ENCODE peak calls at places on chromosomes 4 and X, in five cellular contexts. P, W, B, Z and F are unnamed samples.
A peak's percentile ranks its signal among the peaks of the same experiment; 100 is the strongest.

GRCh38 chrX:30735839-30736238 is 82.6 kb downstream of the GK start:
- DNase-seq in P (no peak), W (peak; percentile 66), B (peak; percentile 65), Z (no peak), F (peak; percentile 70)

GRCh38 chrX:69214463-69214862 is 49.2 kb upstream of the PJA1 start:
- DNase-seq in P (no peak), W (no peak), B (no peak), Z (no peak), F (no peak)

GRCh38 chr4:32847466-32847865 is 2127.3 kb downstream of the PCDH7 start:
- DNase-seq in P (no peak), W (peak; percentile 30), B (peak; percentile 56), Z (no peak), F (no peak)

GRCh38 chr4:156322592-156322991 is 368.9 kb upstream of the CTSO start:
- DNase-seq in P (no peak), W (no peak), B (peak; percentile 34), Z (no peak), F (no peak)

GRCh38 chr4:168519576-168519975 is 22.7 kb downstream of the PALLD start:
- DNase-seq in P (no peak), W (no peak), B (no peak), Z (no peak), F (no peak)

GRCh38 chr4:13539721-13540445 is 4.4 kb downstream of the NKX3-2 start:
- DNase-seq in P (no peak), W (no peak), B (no peak), Z (no peak), F (no peak)

GRCh38 chrX:30649859-30650258 is 3.4 kb upstream of the GK start:
- DNase-seq in P (no peak), W (no peak), B (no peak), Z (no peak), F (peak; percentile 3)

GRCh38 chrX:136528645-136529315 is 3.2 kb upstream of the VGLL1 start:
- DNase-seq in P (no peak), W (peak; percentile 12), B (no peak), Z (no peak), F (no peak)

GRCh38 chrX:5399403-5399802 is 829.3 kb downstream of the NLGN4X start:
- DNase-seq in P (no peak), W (peak; percentile 6), B (no peak), Z (no peak), F (no peak)

GRCh38 chr4:73841243-73841925 is 4.9 kb downstream of the CXCL6 start:
- DNase-seq in P (no peak), W (no peak), B (no peak), Z (no peak), F (no peak)

GRCh38 chr4:144954224-144954623 is 143.8 kb downstream of the ANAPC10 start:
- DNase-seq in P (no peak), W (peak; percentile 41), B (no peak), Z (no peak), F (no peak)

GRCh38 chr4:13054410-13054970 is 429.6 kb downstream of the RAB28 start:
- DNase-seq in P (no peak), W (no peak), B (no peak), Z (no peak), F (no peak)

GRCh38 chr4:19224820-19225219 is 1026.9 kb upstream of the SLIT2 start:
- DNase-seq in P (no peak), W (peak; percentile 38), B (peak; percentile 81), Z (no peak), F (peak; percentile 28)

GRCh38 chrX:69387559-69388487 is 116.3 kb upstream of the NALF2 start:
- DNase-seq in P (no peak), W (peak; percentile 92), B (peak; percentile 59), Z (peak; percentile 61), F (no peak)

GRCh38 chr4:185120631-185120946 is 22.5 kb upstream of the SLC25A4 start:
- DNase-seq in P (no peak), W (no peak), B (no peak), Z (no peak), F (no peak)

GRCh38 chr4:24912252-24913098 is at the start of gene CCDC149:
- DNase-seq in P (peak; percentile 73), W (peak; percentile 89), B (peak; percentile 87), Z (peak; percentile 92), F (no peak)

GRCh38 chrX:38660395-38661179 is 99.2 kb downstream of the TSPAN7 start:
- DNase-seq in P (no peak), W (no peak), B (no peak), Z (no peak), F (no peak)

GRCh38 chr4:20589436-20589835 is 110.8 kb upstream of the PACRGL start:
- DNase-seq in P (no peak), W (peak; percentile 7), B (no peak), Z (no peak), F (no peak)

GRCh38 chr4:122764808-122765189 is 32.3 kb downstream of the BBS12 start:
- DNase-seq in P (no peak), W (no peak), B (peak; percentile 94), Z (no peak), F (no peak)

GRCh38 chrX:44474410-44474809 is 68.2 kb downstream of the FUNDC1 start:
- DNase-seq in P (no peak), W (no peak), B (no peak), Z (no peak), F (no peak)

GRCh38 chrX:154441564-154441963 is 2.4 kb upstream of the FAM50A start:
- DNase-seq in P (no peak), W (no peak), B (no peak), Z (no peak), F (no peak)

GRCh38 chr4:147863111-147863747 is 131.3 kb downstream of the ARHGAP10 start:
- DNase-seq in P (no peak), W (no peak), B (no peak), Z (no peak), F (no peak)

GRCh38 chrX:580020-580419 is 50.6 kb upstream of the SHOX start:
- DNase-seq in P (no peak), W (no peak), B (no peak), Z (no peak), F (no peak)

GRCh38 chr4:23584024-23584423 is 305.8 kb downstream of the PPARGC1A start:
- DNase-seq in P (no peak), W (no peak), B (no peak), Z (no peak), F (no peak)

GRCh38 chr4:42588909-42589308 is 68.0 kb downstream of the ATP8A1 start:
- DNase-seq in P (no peak), W (no peak), B (no peak), Z (no peak), F (no peak)

GRCh38 chrX:65451663-65452062 is 82.9 kb downstream of the LAS1L start:
- DNase-seq in P (no peak), W (peak; percentile 42), B (peak; percentile 48), Z (no peak), F (peak; percentile 58)

GRCh38 chr4:1169171-1169671 is 3.2 kb downstream of the SPON2 start:
- DNase-seq in P (peak; percentile 63), W (no peak), B (no peak), Z (no peak), F (no peak)
- H3K4me3 ChIP-seq in P (no peak overlapping the region), W (no peak overlapping the region), B (no peak overlapping the region), Z (no peak overlapping the region), F (no peak overlapping the region)

GRCh38 chrX:115583730-115584004 is 22.7 kb downstream of the PLS3 start:
- DNase-seq in P (no peak), W (no peak), B (no peak), Z (no peak), F (no peak)
- H3K4me3 ChIP-seq in P (peak overlapping the region; percentile 1), W (no peak overlapping the region), B (no peak overlapping the region), Z (no peak overlapping the region), F (no peak overlapping the region)

GRCh38 chr4:71785957-71786356 is 2.1 kb upstream of the GC start:
- DNase-seq in P (no peak), W (no peak), B (peak; percentile 57), Z (no peak), F (no peak)
- H3K4me3 ChIP-seq in P (no peak overlapping the region), W (no peak overlapping the region), B (no peak overlapping the region), Z (no peak overlapping the region), F (no peak overlapping the region)

DNA sequence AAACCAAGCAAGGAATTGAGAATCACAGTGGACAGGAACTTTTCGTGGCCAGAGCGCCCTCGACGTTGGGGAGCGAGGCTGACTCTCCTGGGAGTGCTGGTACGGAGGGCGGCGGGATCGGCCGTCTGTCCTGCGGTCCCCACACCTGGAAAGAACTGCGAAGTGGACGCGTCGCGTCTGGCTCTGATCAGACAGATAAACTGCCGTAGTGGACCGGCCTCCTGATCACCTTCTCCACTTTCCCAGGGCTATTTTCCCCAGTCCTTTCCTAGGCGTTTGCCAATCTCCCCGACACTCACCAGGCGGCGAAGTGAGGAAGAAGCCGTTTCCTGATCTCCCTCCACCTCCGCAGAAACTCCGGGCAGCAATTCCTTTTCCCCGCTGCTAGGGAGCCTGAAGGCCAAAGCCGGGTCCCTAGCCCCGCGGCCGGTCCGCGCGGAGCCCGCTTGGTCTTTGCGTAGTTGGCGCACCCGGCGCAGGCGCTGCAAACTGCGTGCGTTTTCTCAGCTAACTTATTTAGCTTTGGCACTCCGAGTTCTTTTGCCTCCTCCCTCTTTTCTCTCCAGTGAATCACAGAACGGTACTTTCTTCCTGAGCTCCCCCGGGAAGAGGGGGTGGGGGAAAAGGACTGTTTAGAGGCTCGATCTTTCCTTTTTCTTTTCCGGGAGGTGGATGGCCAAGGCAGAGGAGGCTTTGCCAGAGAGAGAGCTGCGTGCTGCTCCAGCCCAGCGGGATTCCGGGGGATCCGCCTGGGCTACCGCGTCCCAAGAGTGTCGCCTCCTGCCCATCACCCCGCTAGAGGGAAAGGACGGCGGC is at the start of gene ARSJ:
- DNase-seq in P (peak; percentile 66), W (peak; percentile 76), B (peak; percentile 87), Z (peak; percentile 82), F (no peak)
- H3K4me3 ChIP-seq in P (peak within 1 kb of the TSS; percentile 62), W (peak within 1 kb of the TSS; percentile 71), B (peak within 1 kb of the TSS; percentile 94), Z (peak within 1 kb of the TSS; percentile 55), F (no peak within 1 kb of the TSS)

GRCh38 chrX:153333271-153333670 is 682 bp upstream of the ZNF275 start:
- DNase-seq in P (no peak), W (no peak), B (peak; percentile 78), Z (no peak), F (no peak)
- H3K4me3 ChIP-seq in P (no peak overlapping the region), W (peak overlapping the region; percentile 74), B (peak overlapping the region; percentile 79), Z (peak overlapping the region; percentile 59), F (peak overlapping the region; percentile 50)